ENCODE peak calls at places on chromosomes 12 and 14, in five cellular contexts. One of them, this sample, is unnamed.

GRCh38 chr12:6540181-6540877 is 6.0 kb downstream of the GAPDH start:
- DNase-seq in ovary: peak; percentile 88
- DNase-seq in upper lobe of left lung: peak; percentile 94
- DNase-seq in stomach: peak; percentile 78
- DNase-seq in H1: peak; percentile 87
- DNase-seq in this sample: peak; percentile 78

GRCh38 chr14:99946652-99947489 is 118.4 kb upstream of the EVL start:
- DNase-seq in H1: peak; percentile 88
- DNase-seq in ovary: peak; percentile 44
- DNase-seq in upper lobe of left lung: peak; percentile 82
- DNase-seq in stomach: peak; percentile 55
- DNase-seq in this sample: no peak

GRCh38 chr14:56782701-56783100 is 27.6 kb downstream of the OTX2 start:
- DNase-seq in ovary: no peak
- DNase-seq in upper lobe of left lung: no peak
- DNase-seq in stomach: no peak
- DNase-seq in H1: no peak
- DNase-seq in this sample: no peak

GRCh38 chr12:93982847-93983315 is 165.5 kb upstream of the PLXNC1 start:
- DNase-seq in upper lobe of left lung: no peak
- DNase-seq in ovary: no peak
- DNase-seq in H1: no peak
- DNase-seq in stomach: no peak
- DNase-seq in this sample: no peak

GRCh38 chr12:65248656-65249633 is 29.5 kb upstream of the MSRB3 start:
- DNase-seq in stomach: no peak
- DNase-seq in ovary: no peak
- DNase-seq in upper lobe of left lung: no peak
- DNase-seq in H1: no peak
- DNase-seq in this sample: no peak

GRCh38 chr12:16726879-16727278 is 120.9 kb upstream of the LMO3 start:
- DNase-seq in stomach: no peak
- DNase-seq in ovary: no peak
- DNase-seq in upper lobe of left lung: no peak
- DNase-seq in H1: no peak
- DNase-seq in this sample: no peak

GRCh38 chr12:131387281-131388163 is 323.4 kb upstream of the SFSWAP start:
- DNase-seq in upper lobe of left lung: peak; percentile 76
- DNase-seq in stomach: no peak
- DNase-seq in H1: no peak
- DNase-seq in ovary: no peak
- DNase-seq in this sample: no peak

GRCh38 chr14:68501621-68502052 is 291.2 kb downstream of the ZFP36L1 start:
- DNase-seq in stomach: peak; percentile 74
- DNase-seq in ovary: peak; percentile 59
- DNase-seq in H1: no peak
- DNase-seq in upper lobe of left lung: peak; percentile 40
- DNase-seq in this sample: no peak

GRCh38 chr14:95495538-95496025 is 20.9 kb downstream of the SYNE3 start:
- DNase-seq in H1: no peak
- DNase-seq in upper lobe of left lung: no peak
- DNase-seq in stomach: no peak
- DNase-seq in ovary: no peak
- DNase-seq in this sample: no peak

GRCh38 chr14:60616326-60617044 is 32.8 kb downstream of the SIX1 start:
- DNase-seq in upper lobe of left lung: no peak
- DNase-seq in stomach: no peak
- DNase-seq in ovary: no peak
- DNase-seq in H1: no peak
- DNase-seq in this sample: no peak

GRCh38 chr14:32561520-32561919 is 232.4 kb downstream of the AKAP6 start:
- DNase-seq in stomach: no peak
- DNase-seq in ovary: no peak
- DNase-seq in upper lobe of left lung: no peak
- DNase-seq in H1: no peak
- DNase-seq in this sample: no peak

GRCh38 chr12:106304001-106304421 is 1.5 kb downstream of the TCP11L2 start:
- DNase-seq in upper lobe of left lung: no peak
- DNase-seq in ovary: no peak
- DNase-seq in H1: no peak
- DNase-seq in stomach: no peak
- DNase-seq in this sample: no peak

GRCh38 chr12:52873832-52874572 is 25.2 kb upstream of the KRT78 start:
- DNase-seq in ovary: peak; percentile 95
- DNase-seq in stomach: peak; percentile 87
- DNase-seq in H1: peak; percentile 59
- DNase-seq in upper lobe of left lung: peak; percentile 96
- DNase-seq in this sample: peak; percentile 35
- TF ChIP-seq POLR2A in ovary: no peak
- TF ChIP-seq POLR2A in stomach: no peak
- TF ChIP-seq POLR2A in H1: no peak
- TF ChIP-seq POLR2A in upper lobe of left lung: no peak
- TF ChIP-seq POLR2A in this sample: no peak

DNA sequence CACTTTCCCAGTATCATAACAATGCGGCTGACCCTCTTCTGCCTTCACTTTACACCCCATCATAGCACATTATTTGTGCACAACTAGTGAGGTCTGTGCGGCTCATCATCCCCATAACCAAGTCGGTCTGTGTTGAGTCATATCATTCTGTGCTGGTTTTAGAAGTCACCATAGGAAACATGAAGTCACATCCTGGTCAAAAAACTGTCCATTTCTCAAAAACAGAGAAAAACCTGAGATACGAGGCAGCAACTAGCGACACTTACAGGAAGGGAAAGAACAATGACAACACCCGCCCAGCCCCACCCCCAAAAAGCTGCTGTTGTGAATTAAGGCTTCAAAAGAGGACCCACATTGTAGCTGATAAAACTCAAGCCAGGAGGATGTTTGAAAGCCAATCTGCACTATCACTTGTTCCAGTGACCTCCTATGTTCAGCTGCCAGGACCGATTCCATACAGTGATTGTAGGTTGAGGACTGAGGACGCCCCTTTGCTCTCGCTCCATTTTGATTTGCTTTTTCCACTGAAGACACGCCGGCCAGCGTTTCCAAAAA is 87.7 kb downstream of the DUSP16 start:
- DNase-seq in stomach: no peak
- DNase-seq in upper lobe of left lung: no peak
- DNase-seq in ovary: no peak
- DNase-seq in H1: peak; percentile 26
- DNase-seq in this sample: no peak
- TF ChIP-seq POLR2A in stomach: no peak
- TF ChIP-seq POLR2A in upper lobe of left lung: no peak
- TF ChIP-seq POLR2A in ovary: no peak
- TF ChIP-seq POLR2A in H1: no peak
- TF ChIP-seq POLR2A in this sample: no peak

DNA sequence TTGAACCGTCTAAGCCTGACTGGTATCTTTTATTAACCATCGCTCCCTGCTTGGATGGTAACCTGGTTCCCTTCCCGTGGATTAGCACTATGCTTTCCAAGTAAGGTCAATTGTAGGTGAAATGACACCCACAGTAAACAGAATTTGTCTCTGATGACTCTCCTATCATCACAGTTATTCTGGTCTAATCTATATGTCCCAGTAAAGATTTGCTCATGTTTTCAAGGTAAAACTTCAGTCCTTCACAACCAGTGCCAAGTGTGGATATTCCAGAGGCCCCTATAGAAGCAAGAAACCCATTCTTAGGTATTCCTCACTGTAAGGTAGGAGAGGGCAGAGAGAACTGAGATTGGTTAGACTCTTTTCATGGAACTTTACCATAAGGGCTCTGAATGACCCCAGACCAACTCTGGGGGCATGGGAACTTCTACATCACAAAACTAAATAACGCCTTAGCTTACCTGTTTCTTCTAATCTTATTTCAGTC is 9.9 kb upstream of the HAUS4 start:
- DNase-seq in stomach: no peak
- DNase-seq in ovary: no peak
- DNase-seq in upper lobe of left lung: no peak
- DNase-seq in H1: no peak
- DNase-seq in this sample: no peak
- TF ChIP-seq POLR2A in stomach: no peak
- TF ChIP-seq POLR2A in ovary: no peak
- TF ChIP-seq POLR2A in upper lobe of left lung: no peak
- TF ChIP-seq POLR2A in H1: no peak
- TF ChIP-seq POLR2A in this sample: no peak

GRCh38 chr12:124384299-124384894 is 89.5 kb downstream of the RFLNA start:
- DNase-seq in ovary: no peak
- DNase-seq in H1: no peak
- DNase-seq in stomach: no peak
- DNase-seq in upper lobe of left lung: peak; percentile 80
- DNase-seq in this sample: no peak

GRCh38 chr12:124387510-124387855 is 92.6 kb downstream of the RFLNA start:
- DNase-seq in ovary: no peak
- DNase-seq in stomach: peak; percentile 82
- DNase-seq in upper lobe of left lung: peak; percentile 87
- DNase-seq in H1: no peak
- DNase-seq in this sample: peak; percentile 96

GRCh38 chr12:124385219-124385969 is 90.5 kb downstream of the RFLNA start:
- DNase-seq in ovary: no peak
- DNase-seq in stomach: no peak
- DNase-seq in upper lobe of left lung: peak; percentile 80
- DNase-seq in H1: no peak
- DNase-seq in this sample: no peak

GRCh38 chr12:124386661-124387509 is 92.0 kb downstream of the RFLNA start:
- DNase-seq in ovary: no peak
- DNase-seq in upper lobe of left lung: no peak
- DNase-seq in stomach: no peak
- DNase-seq in H1: no peak
- DNase-seq in this sample: peak; percentile 82

GRCh38 chr12:124386059-124386458 is 91.2 kb downstream of the RFLNA start:
- DNase-seq in ovary: no peak
- DNase-seq in upper lobe of left lung: no peak
- DNase-seq in H1: no peak
- DNase-seq in stomach: no peak
- DNase-seq in this sample: peak; percentile 80
- TF ChIP-seq POLR2A in ovary: no peak
- TF ChIP-seq POLR2A in upper lobe of left lung: no peak
- TF ChIP-seq POLR2A in H1: no peak
- TF ChIP-seq POLR2A in stomach: no peak
- TF ChIP-seq POLR2A in this sample: no peak

GRCh38 chr12:118029166-118029565 is 12.7 kb downstream of the RFC5 start:
- DNase-seq in stomach: no peak
- DNase-seq in H1: no peak
- DNase-seq in ovary: no peak
- DNase-seq in upper lobe of left lung: no peak
- DNase-seq in this sample: no peak
- TF ChIP-seq POLR2A in stomach: no peak
- TF ChIP-seq POLR2A in H1: no peak
- TF ChIP-seq POLR2A in ovary: no peak
- TF ChIP-seq POLR2A in upper lobe of left lung: no peak
- TF ChIP-seq POLR2A in this sample: no peak

GRCh38 chr12:54555670-54556257 is 6.4 kb downstream of the PDE1B start:
- DNase-seq in H1: no peak
- DNase-seq in upper lobe of left lung: no peak
- DNase-seq in ovary: no peak
- DNase-seq in stomach: no peak
- DNase-seq in this sample: no peak

GRCh38 chr12:54546511-54546910 is 2.9 kb upstream of the PDE1B start:
- DNase-seq in H1: no peak
- DNase-seq in ovary: no peak
- DNase-seq in stomach: no peak
- DNase-seq in upper lobe of left lung: no peak
- DNase-seq in this sample: no peak

GRCh38 chr12:54544743-54545142 is 4.7 kb upstream of the PDE1B start:
- DNase-seq in ovary: no peak
- DNase-seq in upper lobe of left lung: no peak
- DNase-seq in H1: no peak
- DNase-seq in stomach: no peak
- DNase-seq in this sample: no peak

GRCh38 chr12:54549774-54550451 is 512 bp downstream of the PDE1B start:
- DNase-seq in upper lobe of left lung: peak; percentile 64
- DNase-seq in H1: no peak
- DNase-seq in stomach: no peak
- DNase-seq in ovary: peak; percentile 30
- DNase-seq in this sample: no peak
- TF ChIP-seq POLR2A in upper lobe of left lung: no peak
- TF ChIP-seq POLR2A in H1: no peak
- TF ChIP-seq POLR2A in stomach: no peak
- TF ChIP-seq POLR2A in ovary: no peak
- TF ChIP-seq POLR2A in this sample: no peak

This sample was measured in gastrocnemius medialis.